ENCODE peak calls at places on chromosomes 5 and 9, in nine cellular contexts. U, R, G, N, B, T, J, I and S are unnamed samples.

GRCh38 chr9:6827370-6827949 is 69.7 kb downstream of the KDM4C start:
- DNase-seq in U (no peak), R (peak), G (no peak), N (no peak), B (no peak), T (peak), J (no peak), I (no peak), S (no peak)

GRCh38 chr9:70861797-70862196 is 259.6 kb downstream of the TRPM3 start:
- DNase-seq in U (no peak), R (no peak), G (no peak), N (no peak), B (no peak), T (no peak), J (no peak), I (no peak), S (no peak)

GRCh38 chr9:30758726-30759446 is 1625.6 kb upstream of the ACO1 start:
- DNase-seq in U (no peak), R (no peak), G (no peak), N (no peak), B (no peak), T (no peak), J (no peak), I (no peak), S (no peak)

GRCh38 chr5:160479926-160480325 is 58.3 kb downstream of the PTTG1 start:
- DNase-seq in U (no peak), R (no peak), G (no peak), N (no peak), B (no peak), T (peak), J (no peak), I (no peak), S (no peak)

GRCh38 chr5:179265529-179266290 is 79.6 kb downstream of the ADAMTS2 start:
- DNase-seq in U (peak), R (no peak), G (peak), N (peak), B (peak), T (peak), J (peak), I (peak), S (peak)

GRCh38 chr9:15592317-15592716 is 39.5 kb downstream of the CCDC171 start:
- DNase-seq in U (no peak), R (no peak), G (no peak), N (no peak), B (no peak), T (no peak), J (no peak), I (no peak), S (no peak)

GRCh38 chr5:112551437-112552018 is 132.5 kb upstream of the EPB41L4A start:
- DNase-seq in U (peak), R (peak), G (no peak), N (no peak), B (peak), T (peak), J (no peak), I (peak), S (peak)

GRCh38 chr5:55176176-55176818 is 3.3 kb upstream of the CDC20B start:
- DNase-seq in U (peak), R (peak), G (peak), N (no peak), B (no peak), T (no peak), J (no peak), I (no peak), S (no peak)

GRCh38 chr5:143898381-143898780 is 86.4 kb downstream of the HMHB1 start:
- DNase-seq in U (no peak), R (no peak), G (no peak), N (no peak), B (no peak), T (no peak), J (no peak), I (no peak), S (no peak)

DNA sequence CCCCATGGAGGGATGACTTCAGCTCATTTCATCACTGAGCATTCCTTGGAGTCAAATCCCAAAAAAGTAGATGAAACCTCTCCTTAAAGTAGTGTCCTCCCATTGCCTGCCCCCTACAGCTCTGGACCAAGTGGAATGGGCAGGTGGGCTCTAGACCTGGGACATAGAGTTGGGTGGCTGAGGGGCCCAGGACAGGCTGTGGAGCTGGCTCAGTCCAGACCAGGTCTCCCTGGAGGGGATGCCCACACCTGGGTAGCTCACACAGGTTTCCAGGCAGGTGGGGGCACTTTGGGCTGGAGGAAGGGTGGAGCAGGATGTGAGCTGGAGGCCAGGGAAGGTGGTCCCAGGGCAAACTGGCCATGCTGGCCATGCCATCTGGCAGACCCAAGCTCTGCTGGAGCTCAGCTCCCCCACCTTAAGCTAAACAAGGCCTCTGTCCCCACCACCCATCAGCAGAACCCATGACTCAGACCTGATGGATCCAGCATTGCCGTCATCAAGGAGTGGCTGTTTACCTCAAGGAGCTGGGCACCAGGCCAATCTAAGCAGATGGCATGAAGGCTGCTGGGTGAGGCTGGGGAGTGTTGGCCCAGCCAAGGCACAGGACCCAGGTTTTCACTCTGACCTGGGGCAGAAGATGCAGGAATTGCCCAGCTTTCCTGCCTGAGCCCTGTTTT is 6.2 kb upstream of the SPINK4 start:
- DNase-seq in U (no peak), R (no peak), G (peak), N (no peak), B (peak), T (peak), J (peak), I (peak), S (peak)
- TF ChIP-seq POLR2A in U (no peak), R (no peak), G (no peak), N (no peak), B (no peak), T (no peak), J (no peak), I (no peak), S (no peak)

GRCh38 chr9:130837644-130838043 is 2.6 kb downstream of the ABL1 start:
- DNase-seq in U (no peak), R (no peak), G (no peak), N (no peak), B (no peak), T (no peak), J (no peak), I (no peak), S (no peak)
- H3K27ac ChIP-seq in U (peak), R (peak), G (no peak), N (peak), B (peak), T (no peak), J (peak), I (no peak), S (peak)

DNA sequence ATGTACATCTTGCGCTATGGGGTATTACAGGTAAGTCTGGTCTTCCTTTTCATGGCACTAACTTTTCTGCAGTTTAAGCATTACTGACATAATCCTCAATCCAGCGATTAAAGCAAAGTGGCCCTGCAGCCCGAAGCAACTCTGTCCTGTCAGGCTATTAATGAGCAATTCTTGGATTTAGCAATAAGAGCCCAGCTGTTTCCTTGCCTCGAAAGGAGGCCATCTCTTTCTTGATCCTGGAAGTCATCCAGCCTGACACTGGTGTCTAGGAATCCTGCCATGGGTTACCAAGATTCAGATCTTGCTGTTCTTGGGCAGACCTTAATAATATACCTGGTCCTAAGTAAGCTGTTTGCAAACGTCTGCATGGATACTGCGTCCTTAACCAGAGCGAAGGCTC is 102.0 kb downstream of the RFK start:
- DNase-seq in U (no peak), R (no peak), G (no peak), N (no peak), B (no peak), T (peak), J (no peak), I (no peak), S (no peak)
- H3K4me3 ChIP-seq in U (peak), R (no peak), G (no peak), N (no peak), B (no peak), T (no peak), J (no peak), I (no peak), S (no peak)

GRCh38 chr5:132480546-132481242 is 9.9 kb downstream of the IRF1 start:
- DNase-seq in U (no peak), R (no peak), G (no peak), N (no peak), B (no peak), T (no peak), J (no peak), I (no peak), S (no peak)
- TF ChIP-seq POLR2A in U (no peak), R (no peak), G (no peak), N (no peak), B (no peak), T (peak), J (no peak), I (no peak), S (no peak)

GRCh38 chr5:73032635-73033034 is 76.8 kb downstream of the FCHO2 start:
- DNase-seq in U (no peak), R (no peak), G (no peak), N (no peak), B (no peak), T (no peak), J (no peak), I (no peak), S (no peak)

GRCh38 chr5:73030995-73031394 is 75.2 kb downstream of the FCHO2 start:
- DNase-seq in U (no peak), R (peak), G (no peak), N (no peak), B (no peak), T (peak), J (no peak), I (no peak), S (no peak)

GRCh38 chr5:73030531-73030930 is 74.7 kb downstream of the FCHO2 start:
- DNase-seq in U (no peak), R (no peak), G (no peak), N (no peak), B (no peak), T (no peak), J (no peak), I (no peak), S (no peak)

GRCh38 chr5:73028991-73029540 is 73.2 kb downstream of the FCHO2 start:
- DNase-seq in U (no peak), R (no peak), G (no peak), N (no peak), B (no peak), T (peak), J (no peak), I (no peak), S (no peak)

GRCh38 chr5:73031839-73032238 is 76.0 kb downstream of the FCHO2 start:
- DNase-seq in U (no peak), R (no peak), G (peak), N (no peak), B (no peak), T (peak), J (no peak), I (no peak), S (no peak)
- H3K27ac ChIP-seq in U (no peak), R (no peak), G (no peak), N (no peak), B (peak), T (peak), J (no peak), I (no peak), S (no peak)

GRCh38 chr9:123507992-123508391 is 152.0 kb downstream of the CRB2 start:
- DNase-seq in U (no peak), R (no peak), G (no peak), N (no peak), B (no peak), T (peak), J (no peak), I (no peak), S (no peak)
- H3K4me3 ChIP-seq in U (peak), R (no peak), G (no peak), N (no peak), B (peak), T (peak), J (no peak), I (no peak), S (no peak)

DNA sequence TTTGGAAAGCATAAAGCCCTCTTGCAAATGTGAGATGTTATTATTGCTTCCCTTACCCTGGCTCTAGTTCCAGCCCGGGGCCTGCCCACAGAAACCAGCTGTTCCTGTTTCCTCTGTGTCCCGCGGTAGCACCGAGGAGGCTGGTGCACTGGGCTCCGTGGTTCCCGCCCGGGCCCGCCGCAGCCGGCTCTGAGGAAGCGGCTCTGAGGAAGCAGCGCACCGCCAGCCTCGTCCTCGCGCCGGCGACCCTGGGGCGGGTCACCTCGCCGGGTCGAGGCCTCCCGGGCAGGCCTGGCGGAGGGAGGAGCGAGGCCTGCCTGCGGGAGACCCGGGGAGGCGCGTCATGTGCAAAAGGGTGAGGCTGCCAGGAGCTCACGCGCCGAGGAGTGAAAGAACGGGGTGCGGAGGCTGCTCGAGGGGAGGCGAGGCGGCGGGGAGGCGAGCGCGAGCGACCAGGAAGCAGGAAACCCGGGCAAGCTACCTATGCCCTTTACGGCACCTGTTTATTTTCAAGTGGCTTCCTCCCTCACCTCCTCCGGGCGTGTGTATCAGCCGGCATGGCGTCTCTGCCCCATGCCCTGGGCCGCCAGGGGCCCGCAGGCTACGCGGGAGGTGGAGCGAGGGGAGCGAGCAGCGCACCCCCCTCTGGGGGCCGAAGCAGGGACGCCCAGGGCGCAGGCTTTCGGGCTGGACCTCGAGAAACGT is 61.3 kb upstream of the MEGF10 start:
- DNase-seq in U (peak), R (no peak), G (peak), N (peak), B (peak), T (peak), J (peak), I (peak), S (peak)
- TF ChIP-seq POLR2A in U (no peak), R (no peak), G (no peak), N (no peak), B (no peak), T (no peak), J (no peak), I (no peak), S (no peak)

GRCh38 chr9:124675261-124676158 is 95.6 kb downstream of the NR6A1 start:
- DNase-seq in U (no peak), R (no peak), G (no peak), N (no peak), B (no peak), T (no peak), J (no peak), I (no peak), S (no peak)

GRCh38 chr9:124673063-124673462 is 98.0 kb downstream of the NR6A1 start:
- DNase-seq in U (no peak), R (no peak), G (no peak), N (no peak), B (no peak), T (no peak), J (no peak), I (no peak), S (no peak)

GRCh38 chr9:124674651-124675050 is 96.5 kb downstream of the NR6A1 start:
- DNase-seq in U (no peak), R (no peak), G (no peak), N (no peak), B (no peak), T (no peak), J (no peak), I (no peak), S (no peak)

GRCh38 chr9:124680049-124680448 is 91.1 kb downstream of the NR6A1 start:
- DNase-seq in U (no peak), R (no peak), G (no peak), N (no peak), B (no peak), T (no peak), J (no peak), I (no peak), S (no peak)

GRCh38 chr9:124676159-124676551 is 95.0 kb downstream of the NR6A1 start:
- DNase-seq in U (no peak), R (no peak), G (no peak), N (no peak), B (no peak), T (no peak), J (no peak), I (no peak), S (no peak)
- H3K27ac ChIP-seq in U (no peak), R (no peak), G (no peak), N (no peak), B (no peak), T (no peak), J (peak), I (no peak), S (no peak)

DNA sequence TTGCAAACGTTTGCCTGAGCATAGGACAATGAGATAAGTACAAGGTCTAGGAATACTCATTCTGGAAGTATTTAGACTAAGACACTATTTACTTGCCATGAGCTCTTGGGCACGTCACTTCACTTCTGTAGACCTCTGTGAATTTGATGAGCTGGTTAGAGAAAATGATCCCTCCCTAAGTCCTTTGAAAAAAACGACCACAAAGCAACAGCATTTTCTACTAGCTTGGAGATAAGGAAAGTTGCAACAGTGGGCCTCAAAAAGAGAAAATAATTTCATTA is 1.9 kb downstream of the LURAP1L start:
- DNase-seq in U (no peak), R (no peak), G (no peak), N (no peak), B (no peak), T (peak), J (no peak), I (no peak), S (no peak)
- H3K4me3 ChIP-seq in U (peak), R (peak), G (peak), N (peak), B (peak), T (peak), J (peak), I (no peak), S (peak)